ENCODE peak calls at places on chromosomes 1 and 21, in four cellular contexts. T is CD8-positive, alpha-beta T cell; G is breast epithelium; U is naive thymus-derived CD4-positive, alpha-beta T cell. M is an unnamed sample.
A peak's percentile ranks its signal among the peaks of the same experiment; 100 is the strongest.

GRCh38 chr1:202268032-202268431 is 73.7 kb downstream of the UBE2T start:
- DNase-seq in T (no peak), G (no peak), U (no peak), M (no peak)

GRCh38 chr1:182713939-182714338 is 29.6 kb upstream of the RGS8 start:
- DNase-seq in T (no peak), G (no peak), U (no peak), M (no peak)

GRCh38 chr1:183029591-183030000 is 6.4 kb downstream of the LAMC1 start:
- DNase-seq in T (no peak), G (no peak), U (no peak), M (no peak)

GRCh38 chr1:219171192-219171935 is 2.3 kb upstream of the LYPLAL1 start:
- DNase-seq in T (no peak), G (no peak), U (no peak), M (no peak)

GRCh38 chr1:172966844-172967540 is 83.7 kb downstream of the TNFSF18 start:
- DNase-seq in T (no peak), G (no peak), U (no peak), M (no peak)

GRCh38 chr1:206909167-206909882 is 12.1 kb downstream of the IL24 start:
- DNase-seq in T (peak; percentile 60), G (peak; percentile 94), U (peak; percentile 60), M (peak; percentile 91)

GRCh38 chr1:93061895-93062792 is 16.9 kb upstream of the MTF2 start:
- DNase-seq in T (peak; percentile 34), G (no peak), U (peak; percentile 14), M (peak; percentile 6)

GRCh38 chr1:194568610-194569009 is 1382.2 kb upstream of the B3GALT2 start:
- DNase-seq in T (no peak), G (no peak), U (no peak), M (no peak)

GRCh38 chr21:45559216-45560105 is 17.2 kb upstream of the SLC19A1 start:
- DNase-seq in T (peak; percentile 6), G (no peak), U (no peak), M (no peak)

GRCh38 chr1:6456800-6457466 is 9.0 kb downstream of the TNFRSF25 start:
- DNase-seq in T (no peak), G (no peak), U (no peak), M (no peak)

GRCh38 chr1:2300004-2300771 is 72.1 kb downstream of the SKI start:
- DNase-seq in T (peak; percentile 88), G (no peak), U (peak; percentile 83), M (no peak)

GRCh38 chr1:157968503-157968902 is 24.9 kb upstream of the KIRREL1 start:
- DNase-seq in T (no peak), G (no peak), U (no peak), M (no peak)

GRCh38 chr21:38165466-38166213 is 91.2 kb upstream of the KCNJ15 start:
- DNase-seq in T (no peak), G (no peak), U (no peak), M (no peak)

GRCh38 chr1:23483327-23484252 is at the start of gene ASAP3:
- DNase-seq in T (peak; percentile 25), G (peak; percentile 30), U (peak; percentile 10), M (peak; percentile 45)

GRCh38 chr1:87888456-87888855 is 559.8 kb downstream of the LMO4 start:
- DNase-seq in T (no peak), G (no peak), U (no peak), M (peak; percentile 8)

GRCh38 chr1:227774051-227774720 is 39.0 kb downstream of the SNAP47 start:
- DNase-seq in T (peak; percentile 79), G (no peak), U (peak; percentile 58), M (no peak)

GRCh38 chr1:47418681-47419272 is 2.7 kb downstream of the FOXE3 start:
- DNase-seq in T (no peak), G (no peak), U (no peak), M (no peak)

GRCh38 chr1:93448983-93449805 is 1.3 kb downstream of the FNBP1L start:
- DNase-seq in T (no peak), G (peak; percentile 38), U (no peak), M (peak; percentile 33)

GRCh38 chr1:43994794-43995790 is 3.7 kb downstream of the CCDC24 start:
- DNase-seq in T (peak; percentile 13), G (no peak), U (no peak), M (no peak)

GRCh38 chr1:2337081-2337480 is 54.3 kb downstream of the MORN1 start:
- DNase-seq in T (no peak), G (no peak), U (no peak), M (no peak)

GRCh38 chr1:45299981-45300668 is 26.6 kb upstream of the HPDL start:
- DNase-seq in T (peak; percentile 46), G (no peak), U (peak; percentile 33), M (no peak)

GRCh38 chr1:31669786-31670582 is 25.3 kb upstream of the PEF1 start:
- DNase-seq in T (peak; percentile 58), G (peak; percentile 83), U (peak; percentile 40), M (peak; percentile 91)

GRCh38 chr1:154219511-154219910 is 1.2 kb upstream of the UBAP2L start:
- DNase-seq in T (no peak), G (no peak), U (no peak), M (no peak)

GRCh38 chr1:192133350-192133950 is 24.8 kb upstream of the RGS18 start:
- DNase-seq in T (no peak), G (no peak), U (no peak), M (no peak)

GRCh38 chr1:59393211-59394180 is 96.6 kb downstream of the FGGY start:
- DNase-seq in T (no peak), G (peak; percentile 77), U (no peak), M (peak; percentile 64)

GRCh38 chr1:243924588-243925349 is 74.7 kb upstream of the AKT3 start:
- DNase-seq in T (no peak), G (no peak), U (no peak), M (no peak)

GRCh38 chr21:14675774-14676530 is 129.8 kb upstream of the SAMSN1 start:
- DNase-seq in T (peak; percentile 26), G (no peak), U (peak; percentile 68), M (no peak)

GRCh38 chr21:32426592-32427051 is 14.1 kb downstream of the EVA1C start:
- DNase-seq in T (no peak), G (no peak), U (no peak), M (no peak)

GRCh38 chr1:98651116-98651625 is 10.3 kb upstream of the SNX7 start:
- DNase-seq in T (no peak), G (no peak), U (no peak), M (no peak)

GRCh38 chr1:22745675-22746585 is 35.3 kb downstream of the EPHB2 start:
- DNase-seq in T (no peak), G (no peak), U (no peak), M (no peak)

GRCh38 chr1:110524311-110525249 is 5.6 kb upstream of the KCNA10 start:
- DNase-seq in T (peak; percentile 44), G (no peak), U (no peak), M (no peak)

GRCh38 chr1:208304193-208304712 is 60.1 kb upstream of the PLXNA2 start:
- DNase-seq in T (no peak), G (no peak), U (no peak), M (no peak)

GRCh38 chr1:70891444-70891843 is 156.2 kb downstream of the PTGER3 start:
- DNase-seq in T (no peak), G (no peak), U (no peak), M (no peak)

GRCh38 chr1:172351761-172352161 is 68.7 kb upstream of the C1orf105 start:
- DNase-seq in T (no peak), G (no peak), U (no peak), M (no peak)

GRCh38 chr1:218459450-218459849 is 114.3 kb downstream of the TGFB2 start:
- DNase-seq in T (no peak), G (peak; percentile 30), U (no peak), M (no peak)

GRCh38 chr1:25805863-25806225 is 5.9 kb downstream of the SELENON start:
- DNase-seq in T (no peak), G (peak; percentile 73), U (no peak), M (no peak)

GRCh38 chr1:203273869-203274602 is 31.3 kb upstream of the BTG2 start:
- DNase-seq in T (no peak), G (no peak), U (no peak), M (no peak)
- H3K4me3 ChIP-seq in T (peak overlapping the region; percentile 63), G (no peak overlapping the region), U (peak overlapping the region; percentile 55), M (no peak overlapping the region)

DNA sequence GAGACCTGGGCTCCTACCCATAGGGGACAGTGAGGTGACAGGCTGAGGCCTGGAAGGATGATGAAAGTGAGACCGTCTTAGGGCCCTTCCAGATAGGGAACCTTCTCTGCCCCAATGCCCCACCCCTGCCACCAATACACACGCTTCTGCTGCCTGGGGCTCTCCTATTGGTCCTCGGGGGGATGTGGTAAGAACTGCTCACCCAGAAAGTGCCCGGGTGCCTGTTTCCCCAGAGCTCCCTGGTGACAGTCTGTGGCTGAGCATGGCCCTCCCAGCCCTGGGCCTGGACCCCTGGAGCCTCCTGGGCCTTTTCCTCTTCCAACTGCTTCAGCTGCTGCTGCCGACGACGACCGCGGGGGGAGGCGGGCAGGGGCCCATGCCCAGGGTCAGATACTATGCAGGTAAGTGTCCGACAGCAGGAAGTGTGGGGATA is 948 bp downstream of the SEMA4A start:
- DNase-seq in T (peak; percentile 38), G (no peak), U (no peak), M (no peak)
- H3K4me3 ChIP-seq in T (no peak overlapping the region), G (peak overlapping the region; percentile 15), U (no peak overlapping the region), M (peak overlapping the region; percentile 36)

GRCh38 chr1:114510235-114511047 is 562 bp downstream of the TRIM33 start:
- DNase-seq in T (peak; percentile 45), G (peak; percentile 23), U (peak; percentile 16), M (peak; percentile 28)
- H3K4me3 ChIP-seq in T (peak overlapping the region; percentile 78), G (peak overlapping the region; percentile 97), U (peak overlapping the region; percentile 66), M (peak overlapping the region; percentile 89)

GRCh38 chr21:16422702-16423101 is 692.9 kb downstream of the USP25 start:
- DNase-seq in T (no peak), G (no peak), U (no peak), M (no peak)

GRCh38 chr21:16418211-16418610 is 688.4 kb downstream of the USP25 start:
- DNase-seq in T (no peak), G (no peak), U (no peak), M (no peak)

GRCh38 chr21:16418663-16419062 is 688.9 kb downstream of the USP25 start:
- DNase-seq in T (no peak), G (no peak), U (no peak), M (no peak)

GRCh38 chr21:16419188-16419874 is 689.5 kb downstream of the USP25 start:
- DNase-seq in T (no peak), G (peak; percentile 47), U (no peak), M (peak; percentile 68)

DNA sequence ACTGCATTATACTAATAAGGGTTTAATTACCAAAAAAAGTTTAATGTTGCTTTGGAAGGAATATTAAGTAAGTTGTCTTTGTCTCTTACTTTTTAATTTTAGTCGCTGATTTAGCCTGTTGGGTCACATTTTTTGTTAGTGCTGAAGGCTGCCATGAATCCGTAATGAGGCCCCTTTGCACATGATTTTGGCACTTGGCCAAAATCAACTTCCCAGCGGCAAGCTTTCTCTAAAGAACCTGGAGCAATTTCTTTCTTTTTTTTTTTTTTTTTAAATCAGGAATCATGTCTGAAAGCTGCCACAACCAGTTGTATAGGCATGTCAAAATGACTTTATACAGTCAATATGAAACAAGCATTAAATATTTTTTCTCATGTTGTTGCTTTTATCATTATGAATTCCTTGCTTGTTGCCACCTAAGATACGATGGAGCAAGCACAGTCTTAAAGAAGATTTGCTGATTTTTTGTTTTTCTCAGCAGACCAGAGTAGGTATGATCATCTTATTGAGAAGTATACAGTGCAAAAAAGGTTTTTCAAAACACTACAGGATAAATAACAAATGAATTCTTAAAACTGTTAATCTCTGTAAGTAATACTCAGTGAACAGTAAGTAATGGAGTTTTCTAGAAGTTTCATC is 690.4 kb downstream of the USP25 start:
- DNase-seq in T (no peak), G (peak; percentile 51), U (no peak), M (peak; percentile 67)
- H3K4me3 ChIP-seq in T (no peak overlapping the region), G (peak overlapping the region; percentile 50), U (no peak overlapping the region), M (peak overlapping the region; percentile 37)

M was measured in prostate gland.